ENCODE peak calls at places on chromosomes 13 and 19, in five cellular contexts. M, Z, R, E and K are unnamed samples.

GRCh38 chr13:97600438-97601080 is 166.6 kb downstream of the RAP2A start:
- DNase-seq in M (peak), Z (peak), R (no peak), E (no peak), K (no peak)

GRCh38 chr13:43390101-43390500 is 366.7 kb downstream of the DNAJC15 start:
- DNase-seq in M (peak), Z (no peak), R (no peak), E (no peak), K (peak)

GRCh38 chr19:34337747-34338146 is 27.2 kb upstream of the GPI start:
- DNase-seq in M (no peak), Z (no peak), R (no peak), E (no peak), K (no peak)

GRCh38 chr13:40777166-40777956 is 6.4 kb upstream of the MRPS31 start:
- DNase-seq in M (peak), Z (peak), R (peak), E (peak), K (peak)

GRCh38 chr13:25242956-25243355 is 44.3 kb downstream of the MTMR6 start:
- DNase-seq in M (no peak), Z (no peak), R (no peak), E (no peak), K (no peak)

GRCh38 chr13:112066624-112067004 is 335 bp upstream of the SOX1 start:
- DNase-seq in M (peak), Z (no peak), R (peak), E (no peak), K (no peak)

GRCh38 chr19:44051654-44052402 is at the start of gene ZNF223:
- DNase-seq in M (peak), Z (no peak), R (peak), E (no peak), K (no peak)

GRCh38 chr13:94712287-94712811 is at the start of gene SOX21:
- DNase-seq in M (peak), Z (peak), R (peak), E (no peak), K (no peak)

GRCh38 chr19:51927859-51928258 is 587 bp downstream of the ZNF613 start:
- DNase-seq in M (no peak), Z (no peak), R (no peak), E (no peak), K (no peak)

GRCh38 chr19:9342610-9343304 is 18.8 kb downstream of the ZNF559 start:
- DNase-seq in M (peak), Z (no peak), R (no peak), E (no peak), K (no peak)

GRCh38 chr13:101785858-101786257 is 333.4 kb downstream of the ITGBL1 start:
- DNase-seq in M (peak), Z (peak), R (peak), E (peak), K (peak)

GRCh38 chr19:33408538-33408937 is 35.0 kb downstream of the CEBPG start:
- DNase-seq in M (no peak), Z (no peak), R (no peak), E (no peak), K (no peak)

GRCh38 chr13:31835932-31836331 is 96.6 kb downstream of the RXFP2 start:
- DNase-seq in M (peak), Z (peak), R (no peak), E (no peak), K (no peak)

GRCh38 chr19:38376576-38376975 is 2.2 kb downstream of the PSMD8 start:
- DNase-seq in M (no peak), Z (no peak), R (no peak), E (no peak), K (no peak)

GRCh38 chr19:38381138-38381537 is 6.7 kb downstream of the GGN start:
- DNase-seq in M (no peak), Z (no peak), R (no peak), E (no peak), K (no peak)

GRCh38 chr19:38377052-38377451 is 2.7 kb downstream of the PSMD8 start:
- DNase-seq in M (no peak), Z (no peak), R (no peak), E (no peak), K (no peak)

GRCh38 chr19:38375748-38376147 is 1.4 kb downstream of the PSMD8 start:
- DNase-seq in M (peak), Z (no peak), R (peak), E (no peak), K (no peak)

GRCh38 chr19:38378866-38379265 is 4.5 kb downstream of the PSMD8 start:
- DNase-seq in M (peak), Z (no peak), R (no peak), E (no peak), K (no peak)
- TF ChIP-seq EZH2phosphoT487 in M (no peak), Z (no peak), R (no peak), E (no peak), K (no peak)

GRCh38 chr19:782195-783043 is 14.8 kb upstream of the PTBP1 start:
- DNase-seq in M (peak), Z (peak), R (peak), E (no peak), K (no peak)
- TF ChIP-seq EZH2phosphoT487 in M (no peak), Z (no peak), R (no peak), E (no peak), K (peak)

GRCh38 chr19:42166336-42166735 is 34.1 kb upstream of the POU2F2 start:
- DNase-seq in M (no peak), Z (peak), R (no peak), E (no peak), K (no peak)
- TF ChIP-seq EZH2phosphoT487 in M (no peak), Z (no peak), R (no peak), E (no peak), K (no peak)

GRCh38 chr19:39413269-39413902 is 917 bp downstream of the PLEKHG2 start:
- DNase-seq in M (peak), Z (no peak), R (peak), E (no peak), K (no peak)

GRCh38 chr19:39412100-39412866 is at the start of gene PLEKHG2:
- DNase-seq in M (peak), Z (peak), R (peak), E (peak), K (peak)

GRCh38 chr19:39412867-39413268 is 399 bp downstream of the PLEKHG2 start:
- DNase-seq in M (no peak), Z (no peak), R (no peak), E (no peak), K (no peak)

GRCh38 chr19:39415111-39416046 is 2.9 kb downstream of the PLEKHG2 start:
- DNase-seq in M (no peak), Z (no peak), R (no peak), E (no peak), K (no peak)

DNA sequence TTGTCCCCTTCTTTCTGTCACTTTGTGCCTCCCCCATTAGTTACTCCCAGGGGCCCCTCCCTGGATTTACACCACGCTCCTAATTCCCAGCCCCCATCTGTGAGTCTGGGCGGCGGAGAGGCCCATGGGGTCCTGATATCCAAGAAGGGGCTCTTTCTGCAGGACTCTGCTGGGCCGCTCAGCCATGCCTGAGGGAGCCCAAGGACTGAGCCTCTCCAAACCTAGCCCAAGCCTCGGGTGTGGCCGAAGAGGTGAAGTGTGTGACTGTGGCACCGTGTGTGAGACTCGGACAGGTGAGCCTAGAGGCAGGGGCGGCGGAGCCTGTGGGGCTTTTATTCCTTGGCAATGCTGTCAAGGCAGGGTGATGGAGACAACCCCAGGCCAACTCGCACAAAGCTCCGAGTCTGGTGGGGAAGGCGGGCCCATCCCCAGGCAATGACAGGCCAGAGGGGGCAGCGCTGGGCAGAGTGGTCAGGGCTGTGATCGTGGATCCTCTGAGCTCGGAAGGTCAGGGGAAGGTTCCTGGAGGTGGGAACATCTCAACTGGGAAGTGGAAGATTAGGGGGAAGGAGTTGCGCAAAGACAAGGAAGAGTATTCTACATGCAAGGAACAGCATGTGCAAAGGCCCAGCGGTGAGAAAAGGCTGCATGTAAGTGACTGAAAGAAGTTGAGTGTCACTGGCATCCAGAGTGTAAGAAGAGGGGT is 1.6 kb downstream of the PLEKHG2 start:
- DNase-seq in M (peak), Z (no peak), R (peak), E (no peak), K (no peak)
- TF ChIP-seq EZH2phosphoT487 in M (no peak), Z (no peak), R (no peak), E (no peak), K (no peak)

GRCh38 chr13:65670014-65670625 is 1560.0 kb downstream of the PCDH9 start:
- DNase-seq in M (no peak), Z (no peak), R (no peak), E (no peak), K (no peak)
- TF ChIP-seq EZH2phosphoT487 in M (no peak), Z (no peak), R (no peak), E (no peak), K (no peak)